ENCODE peak calls at places on chromosomes 3 and 15, in eight cellular contexts. F is HFF-Myc; V is CD8-positive, alpha-beta T cell; G is choroid plexus epithelial cell; E is ovary; W is epithelial cell of proximal tubule; O is adrenal gland; C is IMR-90. H is an unnamed sample.

GRCh38 chr15:82414536-82415191 is 15.0 kb upstream of the GOLGA6L9 start:
- DNase-seq in F (no peak), V (no peak), G (peak), E (no peak), W (peak), O (no peak), C (peak), H (no peak)

GRCh38 chr3:181713300-181713647 is 1.5 kb downstream of the SOX2 start:
- DNase-seq in F (no peak), V (no peak), G (no peak), E (no peak), W (no peak), O (no peak), C (no peak), H (no peak)

GRCh38 chr3:10653241-10653640 is 147.9 kb upstream of the ATP2B2 start:
- DNase-seq in F (no peak), V (no peak), G (no peak), E (no peak), W (no peak), O (no peak), C (no peak), H (no peak)

GRCh38 chr3:46648096-46648495 is 35.8 kb downstream of the FAM240A start:
- DNase-seq in F (no peak), V (no peak), G (no peak), E (no peak), W (no peak), O (no peak), C (no peak), H (no peak)

GRCh38 chr3:149968216-149968615 is 2.5 kb downstream of the PFN2 start:
- DNase-seq in F (no peak), V (no peak), G (peak), E (no peak), W (no peak), O (no peak), C (peak), H (no peak)

GRCh38 chr15:64651573-64652260 is 123.7 kb downstream of the RBPMS2 start:
- DNase-seq in F (no peak), V (peak), G (peak), E (no peak), W (no peak), O (no peak), C (peak), H (no peak)

GRCh38 chr3:50230833-50231125 is 5.2 kb upstream of the GNAI2 start:
- DNase-seq in F (no peak), V (no peak), G (no peak), E (no peak), W (no peak), O (no peak), C (peak), H (no peak)

GRCh38 chr15:63915209-63915887 is 81.6 kb upstream of the HERC1 start:
- DNase-seq in F (no peak), V (no peak), G (no peak), E (no peak), W (no peak), O (no peak), C (no peak), H (no peak)

GRCh38 chr3:9168230-9168629 is 81.2 kb downstream of the SRGAP3 start:
- DNase-seq in F (no peak), V (no peak), G (no peak), E (no peak), W (no peak), O (no peak), C (no peak), H (no peak)

GRCh38 chr15:99651023-99651807 is 82.0 kb downstream of the LYSMD4 start:
- DNase-seq in F (peak), V (no peak), G (peak), E (no peak), W (peak), O (no peak), C (peak), H (no peak)

GRCh38 chr3:40191850-40192448 is 117.6 kb upstream of the EIF1B start:
- DNase-seq in F (peak), V (peak), G (peak), E (peak), W (no peak), O (peak), C (peak), H (no peak)

GRCh38 chr15:96756656-96757055 is 426.2 kb downstream of the NR2F2 start:
- DNase-seq in F (no peak), V (no peak), G (no peak), E (no peak), W (no peak), O (no peak), C (no peak), H (no peak)

GRCh38 chr15:67033012-67033411 is 32.4 kb upstream of the SMAD3 start:
- DNase-seq in F (no peak), V (no peak), G (no peak), E (no peak), W (no peak), O (no peak), C (no peak), H (no peak)

GRCh38 chr3:64093825-64094712 is 70.8 kb upstream of the PSMD6 start:
- DNase-seq in F (no peak), V (no peak), G (no peak), E (no peak), W (no peak), O (no peak), C (no peak), H (no peak)

GRCh38 chr3:148863814-148864213 is 1.3 kb upstream of the CPA3 start:
- DNase-seq in F (no peak), V (no peak), G (no peak), E (no peak), W (no peak), O (no peak), C (no peak), H (no peak)

GRCh38 chr15:101439285-101439919 is 50.1 kb downstream of the PCSK6 start:
- DNase-seq in F (no peak), V (no peak), G (peak), E (no peak), W (no peak), O (no peak), C (no peak), H (no peak)

GRCh38 chr3:139120336-139120971 is 75.8 kb upstream of the PRR23C start:
- DNase-seq in F (peak), V (no peak), G (peak), E (no peak), W (no peak), O (no peak), C (peak), H (peak)

GRCh38 chr15:101269479-101270223 is 7.6 kb downstream of the SELENOS start:
- DNase-seq in F (no peak), V (no peak), G (peak), E (no peak), W (no peak), O (no peak), C (no peak), H (no peak)

GRCh38 chr15:41465822-41466421 is 27.8 kb upstream of the ITPKA start:
- DNase-seq in F (no peak), V (no peak), G (peak), E (no peak), W (no peak), O (no peak), C (peak), H (peak)

GRCh38 chr3:57949779-57950618 is 58.2 kb upstream of the FLNB start:
- DNase-seq in F (no peak), V (no peak), G (no peak), E (no peak), W (peak), O (peak), C (no peak), H (no peak)

GRCh38 chr3:195895078-195895899 is 13.1 kb downstream of the TNK2 start:
- DNase-seq in F (no peak), V (peak), G (no peak), E (peak), W (no peak), O (peak), C (peak), H (no peak)

GRCh38 chr15:78840661-78841060 is 29.4 kb upstream of the ADAMTS7 start:
- DNase-seq in F (no peak), V (no peak), G (no peak), E (no peak), W (no peak), O (no peak), C (no peak), H (no peak)

GRCh38 chr3:143157957-143158548 is 38.5 kb downstream of the CHST2 start:
- DNase-seq in F (no peak), V (no peak), G (no peak), E (no peak), W (no peak), O (no peak), C (no peak), H (no peak)

GRCh38 chr15:86001200-86001599 is 78.5 kb upstream of the AGBL1 start:
- DNase-seq in F (no peak), V (no peak), G (no peak), E (no peak), W (no peak), O (no peak), C (no peak), H (no peak)

GRCh38 chr3:69777582-69777967 is 38.3 kb downstream of the MITF start:
- DNase-seq in F (no peak), V (no peak), G (no peak), E (no peak), W (no peak), O (no peak), C (no peak), H (no peak)

GRCh38 chr3:45473841-45474240 is 85.5 kb downstream of the LARS2 start:
- DNase-seq in F (no peak), V (no peak), G (peak), E (no peak), W (no peak), O (no peak), C (peak), H (peak)

DNA sequence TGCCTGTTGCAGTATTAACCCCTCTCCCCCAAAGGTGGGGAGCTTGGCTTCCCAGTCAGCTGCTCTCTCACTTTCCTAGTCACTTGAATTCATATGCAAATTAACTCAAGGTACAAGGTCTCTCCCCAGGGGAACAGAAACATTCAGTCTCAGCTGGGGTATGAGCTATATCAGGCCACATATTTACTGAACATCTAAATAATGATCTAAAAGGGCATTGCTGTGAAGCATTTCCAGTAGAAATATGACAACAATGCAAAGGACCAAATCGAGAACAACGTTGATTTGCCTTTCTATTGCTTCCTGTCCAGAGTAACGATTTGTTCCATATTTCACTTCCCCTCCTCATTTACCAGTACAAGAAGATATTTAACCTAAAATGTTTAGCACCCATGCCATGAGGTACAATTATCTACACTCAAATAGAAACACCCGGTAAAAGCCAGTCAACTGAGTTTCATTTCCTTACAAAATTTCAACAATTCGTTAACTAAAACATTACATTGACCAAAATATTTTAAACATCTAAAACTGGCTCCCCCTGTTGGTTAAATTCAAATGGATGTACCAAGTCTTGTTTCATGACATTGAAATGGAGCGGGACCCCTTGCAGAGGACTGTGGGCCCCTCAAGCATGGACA is 36.5 kb upstream of the KLHL6 start:
- DNase-seq in F (no peak), V (no peak), G (peak), E (no peak), W (no peak), O (no peak), C (no peak), H (no peak)
- TF ChIP-seq CTCF in F (peak), V (no peak), G (peak), E (no peak), W (peak), O (peak), C (peak), H (peak)

DNA sequence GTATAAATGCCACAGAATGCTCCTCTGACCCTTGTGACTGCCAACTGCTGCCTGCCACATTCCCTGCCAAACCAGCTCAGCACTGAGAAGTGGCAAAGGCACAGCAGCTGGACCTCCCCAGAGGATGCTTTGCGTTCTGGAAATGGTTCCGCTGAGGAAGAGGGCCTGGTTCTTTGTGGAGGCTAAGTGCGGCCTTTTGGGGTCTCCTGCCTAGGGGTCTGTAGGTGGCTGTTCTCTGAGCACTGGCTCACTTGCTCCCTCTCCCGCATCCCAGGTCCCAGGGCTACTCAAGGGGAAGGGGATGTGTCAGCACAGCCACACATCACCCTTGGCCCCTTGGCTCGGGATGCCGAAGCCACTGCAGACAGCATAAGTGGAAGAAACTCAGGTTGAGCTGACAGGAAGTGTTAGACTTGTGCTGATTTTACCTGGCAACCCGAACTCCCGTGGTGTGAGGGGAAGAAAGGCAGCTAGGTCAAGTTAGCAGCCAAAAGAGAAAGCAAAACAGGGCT is 56.8 kb upstream of the POMGNT2 start:
- DNase-seq in F (no peak), V (peak), G (no peak), E (no peak), W (no peak), O (no peak), C (no peak), H (no peak)
- H3K4me3 ChIP-seq in F (no peak), V (peak), G (no peak), E (no peak), W (no peak), O (no peak), C (no peak), H (no peak)

GRCh38 chr15:47844437-47844836 is 127.1 kb downstream of the SEMA6D start:
- DNase-seq in F (no peak), V (no peak), G (no peak), E (no peak), W (no peak), O (no peak), C (no peak), H (no peak)
- TF ChIP-seq CTCF in F (no peak), V (no peak), G (no peak), E (no peak), W (no peak), O (no peak), C (no peak), H (no peak)

DNA sequence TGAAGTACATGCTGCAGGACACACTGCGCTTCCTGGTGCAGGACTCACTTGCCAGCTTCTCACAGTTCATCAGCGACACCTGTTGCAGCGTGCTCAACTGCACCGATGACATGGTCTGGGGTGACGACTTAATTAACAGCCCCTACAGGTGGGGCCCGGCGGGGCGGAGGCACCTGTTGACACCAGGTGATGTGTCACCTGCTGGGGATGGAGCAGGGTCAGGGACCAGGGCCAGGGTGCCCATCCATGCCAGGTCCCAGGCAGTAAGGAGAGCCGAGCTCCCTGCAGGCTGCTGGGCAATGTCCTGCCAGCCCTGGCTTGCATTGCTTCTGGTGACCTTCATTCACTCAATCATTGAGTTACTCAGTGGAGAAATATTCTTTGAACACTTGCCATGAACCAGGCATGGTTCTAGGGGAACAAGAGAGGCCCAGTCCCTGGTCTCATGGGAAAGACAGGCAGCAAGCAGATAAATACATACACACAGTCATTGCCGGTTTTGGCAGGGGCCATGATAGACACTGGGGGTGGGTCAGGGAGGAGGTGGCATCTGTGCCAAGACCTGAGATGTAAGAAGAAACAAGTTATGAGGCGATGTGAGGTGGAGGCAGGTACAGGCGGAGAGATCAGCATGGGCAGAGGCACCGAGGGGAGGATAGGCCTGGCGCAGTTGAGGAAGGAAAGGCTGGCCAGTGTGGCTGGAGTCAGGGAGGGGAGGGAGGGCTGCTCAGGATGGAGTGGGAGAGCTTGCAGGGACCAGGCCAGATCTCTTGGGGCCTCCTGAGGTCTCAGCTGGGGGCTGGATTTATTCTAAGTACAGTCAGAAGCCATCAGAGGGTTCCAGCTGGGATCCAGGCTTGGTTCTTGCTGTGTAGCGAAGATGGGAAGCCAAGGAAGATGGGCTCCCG is 30.8 kb downstream of the DNAH1 start:
- DNase-seq in F (no peak), V (no peak), G (peak), E (no peak), W (no peak), O (peak), C (peak), H (peak)
- H3K4me3 ChIP-seq in F (no peak), V (no peak), G (no peak), E (no peak), W (no peak), O (no peak), C (no peak), H (no peak)